ENCODE peak calls at places on chromosomes 3 and 15, in seven cellular contexts. One of them, this sample, is unnamed.

GRCh38 chr15:42138968-42139386 is 17.5 kb downstream of the PLA2G4F start:
- DNase-seq in mesothelial cell of epicardium: no peak
- DNase-seq in ureter: peak
- DNase-seq in HS-27A: no peak
- DNase-seq in NAMALWA: no peak
- DNase-seq in T-helper 2 cell: no peak
- DNase-seq in choroid plexus epithelial cell: no peak
- DNase-seq in this sample: no peak

GRCh38 chr3:167718582-167718981 is 16.1 kb downstream of the PDCD10 start:
- DNase-seq in mesothelial cell of epicardium: no peak
- DNase-seq in ureter: no peak
- DNase-seq in HS-27A: no peak
- DNase-seq in NAMALWA: no peak
- DNase-seq in T-helper 2 cell: peak
- DNase-seq in choroid plexus epithelial cell: no peak
- DNase-seq in this sample: no peak

GRCh38 chr3:187736418-187736871 is 8.8 kb downstream of the BCL6 start:
- DNase-seq in mesothelial cell of epicardium: no peak
- DNase-seq in ureter: no peak
- DNase-seq in HS-27A: no peak
- DNase-seq in NAMALWA: no peak
- DNase-seq in T-helper 2 cell: no peak
- DNase-seq in choroid plexus epithelial cell: peak
- DNase-seq in this sample: no peak

GRCh38 chr15:51065781-51066180 is 28.9 kb downstream of the TNFAIP8L3 start:
- DNase-seq in mesothelial cell of epicardium: no peak
- DNase-seq in ureter: no peak
- DNase-seq in HS-27A: no peak
- DNase-seq in NAMALWA: no peak
- DNase-seq in T-helper 2 cell: no peak
- DNase-seq in choroid plexus epithelial cell: no peak
- DNase-seq in this sample: no peak

GRCh38 chr3:177693596-177693995 is 496.3 kb upstream of the TBL1XR1 start:
- DNase-seq in mesothelial cell of epicardium: no peak
- DNase-seq in ureter: no peak
- DNase-seq in HS-27A: no peak
- DNase-seq in NAMALWA: no peak
- DNase-seq in T-helper 2 cell: no peak
- DNase-seq in choroid plexus epithelial cell: no peak
- DNase-seq in this sample: no peak

GRCh38 chr3:43378066-43378935 is 92.0 kb downstream of the SNRK start:
- DNase-seq in mesothelial cell of epicardium: no peak
- DNase-seq in ureter: no peak
- DNase-seq in HS-27A: no peak
- DNase-seq in NAMALWA: peak
- DNase-seq in T-helper 2 cell: peak
- DNase-seq in choroid plexus epithelial cell: peak
- DNase-seq in this sample: peak

GRCh38 chr15:92884459-92884812 is 15.7 kb upstream of the CHD2 start:
- DNase-seq in mesothelial cell of epicardium: no peak
- DNase-seq in ureter: no peak
- DNase-seq in HS-27A: no peak
- DNase-seq in NAMALWA: peak
- DNase-seq in T-helper 2 cell: no peak
- DNase-seq in choroid plexus epithelial cell: no peak
- DNase-seq in this sample: no peak

GRCh38 chr3:52352566-52352965 is 36.4 kb downstream of the DNAH1 start:
- DNase-seq in mesothelial cell of epicardium: no peak
- DNase-seq in ureter: no peak
- DNase-seq in HS-27A: no peak
- DNase-seq in NAMALWA: no peak
- DNase-seq in T-helper 2 cell: no peak
- DNase-seq in choroid plexus epithelial cell: no peak
- DNase-seq in this sample: no peak

GRCh38 chr3:71859128-71859519 is 74.2 kb upstream of the PROK2 start:
- DNase-seq in mesothelial cell of epicardium: no peak
- DNase-seq in ureter: no peak
- DNase-seq in HS-27A: no peak
- DNase-seq in NAMALWA: peak
- DNase-seq in T-helper 2 cell: peak
- DNase-seq in choroid plexus epithelial cell: peak
- DNase-seq in this sample: peak

GRCh38 chr3:46668116-46668515 is 25.4 kb downstream of the ALS2CL start:
- DNase-seq in mesothelial cell of epicardium: peak
- DNase-seq in ureter: no peak
- DNase-seq in HS-27A: no peak
- DNase-seq in NAMALWA: no peak
- DNase-seq in T-helper 2 cell: no peak
- DNase-seq in choroid plexus epithelial cell: no peak
- DNase-seq in this sample: no peak

GRCh38 chr3:185711255-185711870 is 113.5 kb downstream of the IGF2BP2 start:
- DNase-seq in mesothelial cell of epicardium: no peak
- DNase-seq in ureter: no peak
- DNase-seq in HS-27A: no peak
- DNase-seq in NAMALWA: no peak
- DNase-seq in T-helper 2 cell: no peak
- DNase-seq in choroid plexus epithelial cell: peak
- DNase-seq in this sample: no peak

GRCh38 chr15:90482124-90483011 is 47.4 kb upstream of the CRTC3 start:
- DNase-seq in mesothelial cell of epicardium: peak
- DNase-seq in ureter: no peak
- DNase-seq in HS-27A: no peak
- DNase-seq in NAMALWA: peak
- DNase-seq in T-helper 2 cell: peak
- DNase-seq in choroid plexus epithelial cell: peak
- DNase-seq in this sample: peak

GRCh38 chr15:99958426-99959097 is 225.3 kb upstream of the LYSMD4 start:
- DNase-seq in mesothelial cell of epicardium: no peak
- DNase-seq in ureter: no peak
- DNase-seq in HS-27A: no peak
- DNase-seq in NAMALWA: no peak
- DNase-seq in T-helper 2 cell: no peak
- DNase-seq in choroid plexus epithelial cell: no peak
- DNase-seq in this sample: no peak

GRCh38 chr15:68580026-68580882 is 1.5 kb downstream of the CORO2B start:
- DNase-seq in mesothelial cell of epicardium: no peak
- DNase-seq in ureter: no peak
- DNase-seq in HS-27A: no peak
- DNase-seq in NAMALWA: no peak
- DNase-seq in T-helper 2 cell: no peak
- DNase-seq in choroid plexus epithelial cell: no peak
- DNase-seq in this sample: no peak

GRCh38 chr3:14425574-14426304 is 23.3 kb downstream of the SLC6A6 start:
- DNase-seq in mesothelial cell of epicardium: no peak
- DNase-seq in ureter: no peak
- DNase-seq in HS-27A: no peak
- DNase-seq in NAMALWA: no peak
- DNase-seq in T-helper 2 cell: peak
- DNase-seq in choroid plexus epithelial cell: no peak
- DNase-seq in this sample: peak

GRCh38 chr15:87712211-87712610 is 544.3 kb downstream of the NTRK3 start:
- DNase-seq in mesothelial cell of epicardium: no peak
- DNase-seq in ureter: no peak
- DNase-seq in HS-27A: no peak
- DNase-seq in NAMALWA: no peak
- DNase-seq in T-helper 2 cell: no peak
- DNase-seq in choroid plexus epithelial cell: no peak
- DNase-seq in this sample: no peak

GRCh38 chr3:148792540-148792939 is 35.1 kb upstream of the CPB1 start:
- DNase-seq in mesothelial cell of epicardium: no peak
- DNase-seq in ureter: no peak
- DNase-seq in HS-27A: no peak
- DNase-seq in NAMALWA: no peak
- DNase-seq in T-helper 2 cell: no peak
- DNase-seq in choroid plexus epithelial cell: no peak
- DNase-seq in this sample: no peak

GRCh38 chr3:179108091-179108490 is 36.5 kb upstream of the ZMAT3 start:
- DNase-seq in mesothelial cell of epicardium: no peak
- DNase-seq in ureter: no peak
- DNase-seq in HS-27A: no peak
- DNase-seq in NAMALWA: no peak
- DNase-seq in T-helper 2 cell: no peak
- DNase-seq in choroid plexus epithelial cell: peak
- DNase-seq in this sample: no peak

GRCh38 chr15:75831806-75832102 is 11.5 kb upstream of the UBE2Q2 start:
- DNase-seq in mesothelial cell of epicardium: no peak
- DNase-seq in ureter: no peak
- DNase-seq in HS-27A: no peak
- DNase-seq in NAMALWA: no peak
- DNase-seq in T-helper 2 cell: no peak
- DNase-seq in choroid plexus epithelial cell: no peak
- DNase-seq in this sample: no peak

GRCh38 chr3:131223373-131224289 is 157.9 kb upstream of the NUDT16 start:
- DNase-seq in mesothelial cell of epicardium: no peak
- DNase-seq in ureter: no peak
- DNase-seq in HS-27A: no peak
- DNase-seq in NAMALWA: no peak
- DNase-seq in T-helper 2 cell: no peak
- DNase-seq in choroid plexus epithelial cell: peak
- DNase-seq in this sample: peak